ENCODE peak calls at places on chromosome 12, in six cellular contexts. J, X, I, U, P and F are unnamed samples.

GRCh38 chr12:48106574-48107251 is 834 bp upstream of the SENP1 start:
- DNase-seq in J (no peak), X (peak; percentile 46), I (no peak), U (no peak), P (no peak), F (no peak)

GRCh38 chr12:114668151-114668891 is 15.7 kb downstream of the TBX3 start:
- DNase-seq in J (peak; percentile 61), X (peak; percentile 50), I (peak; percentile 41), U (peak; percentile 46), P (peak; percentile 84), F (peak; percentile 33)

GRCh38 chr12:82132390-82132789 is 225.8 kb downstream of the CCDC59 start:
- DNase-seq in J (no peak), X (no peak), I (no peak), U (no peak), P (no peak), F (no peak)

GRCh38 chr12:29769162-29769820 is 14.5 kb downstream of the TMTC1 start:
- DNase-seq in J (no peak), X (no peak), I (no peak), U (no peak), P (no peak), F (no peak)

GRCh38 chr12:89939468-89940215 is 231.0 kb upstream of the ATP2B1 start:
- DNase-seq in J (no peak), X (no peak), I (no peak), U (no peak), P (no peak), F (no peak)

GRCh38 chr12:95326450-95326849 is 108.8 kb downstream of the VEZT start:
- DNase-seq in J (no peak), X (no peak), I (no peak), U (peak; percentile 71), P (no peak), F (no peak)

GRCh38 chr12:11697670-11698387 is 48.4 kb downstream of the ETV6 start:
- DNase-seq in J (no peak), X (no peak), I (no peak), U (no peak), P (no peak), F (no peak)

GRCh38 chr12:11105546-11105945 is 13.4 kb upstream of the TAS2R43 start:
- DNase-seq in J (no peak), X (no peak), I (no peak), U (no peak), P (no peak), F (no peak)

GRCh38 chr12:51183816-51184215 is 10.9 kb upstream of the TFCP2 start:
- DNase-seq in J (no peak), X (peak; percentile 71), I (no peak), U (no peak), P (peak; percentile 43), F (peak; percentile 84)

GRCh38 chr12:62730649-62731377 is 204.1 kb downstream of the PPM1H start:
- DNase-seq in J (no peak), X (no peak), I (no peak), U (peak; percentile 60), P (no peak), F (no peak)

GRCh38 chr12:51773145-51773869 is 75.2 kb downstream of the FIGNL2 start:
- DNase-seq in J (no peak), X (no peak), I (no peak), U (no peak), P (no peak), F (no peak)

GRCh38 chr12:50771409-50771808 is 7.5 kb downstream of the ATF1 start:
- DNase-seq in J (no peak), X (no peak), I (no peak), U (no peak), P (no peak), F (no peak)

GRCh38 chr12:62659457-62660295 is 193.1 kb downstream of the MON2 start:
- DNase-seq in J (no peak), X (no peak), I (no peak), U (no peak), P (no peak), F (peak; percentile 13)

GRCh38 chr12:56987011-56987410 is 19.3 kb downstream of the ZBTB39 start:
- DNase-seq in J (no peak), X (no peak), I (peak; percentile 1), U (no peak), P (no peak), F (no peak)